ENCODE peak calls at places on chromosome X, in four cellular contexts. X, U, H and L are unnamed samples.
A peak's percentile ranks its signal among the peaks of the same experiment; 100 is the strongest.

GRCh38 chrX:148601034-148601433 is 100.6 kb downstream of the AFF2 start:
- DNase-seq in X (no peak), U (no peak), H (no peak), L (peak; percentile 59)

GRCh38 chrX:19864736-19865135 is 22.7 kb downstream of the SH3KBP1 start:
- DNase-seq in X (no peak), U (no peak), H (no peak), L (no peak)

GRCh38 chrX:49230500-49231232 is 2.5 kb downstream of the CACNA1F start:
- DNase-seq in X (peak; percentile 1), U (no peak), H (peak; percentile 7), L (no peak)

GRCh38 chrX:17567821-17568220 is 169.5 kb upstream of the SCML1 start:
- DNase-seq in X (no peak), U (no peak), H (no peak), L (no peak)

GRCh38 chrX:13371191-13371590 is 51.3 kb upstream of the ATXN3L start:
- DNase-seq in X (no peak), U (no peak), H (no peak), L (no peak)

GRCh38 chrX:13463608-13464007 is 105.8 kb upstream of the EGFL6 start:
- DNase-seq in X (no peak), U (no peak), H (no peak), L (peak; percentile 93)

GRCh38 chrX:20267599-20267923 is 852 bp upstream of the RPS6KA3 start:
- DNase-seq in X (no peak), U (no peak), H (no peak), L (no peak)

GRCh38 chrX:68842781-68843581 is 14.2 kb downstream of the EFNB1 start:
- DNase-seq in X (no peak), U (no peak), H (no peak), L (peak; percentile 49)

GRCh38 chrX:110066488-110067225 is 63.7 kb downstream of the TMEM164 start:
- DNase-seq in X (no peak), U (no peak), H (no peak), L (no peak)

GRCh38 chrX:15301924-15302323 is 13.5 kb downstream of the ASB11 start:
- DNase-seq in X (no peak), U (no peak), H (no peak), L (no peak)

GRCh38 chrX:46543441-46543840 is 1.8 kb downstream of the ZNF674 start:
- DNase-seq in X (no peak), U (no peak), H (no peak), L (no peak)

GRCh38 chrX:11756354-11757318 is 1.4 kb upstream of the MSL3 start:
- DNase-seq in X (no peak), U (no peak), H (no peak), L (peak; percentile 19)

GRCh38 chrX:45788315-45788714 is 587.6 kb upstream of the DIPK2B start:
- DNase-seq in X (no peak), U (no peak), H (no peak), L (peak; percentile 68)

GRCh38 chrX:154096140-154097002 is 1.1 kb downstream of the MECP2 start:
- DNase-seq in X (no peak), U (no peak), H (peak; percentile 57), L (peak; percentile 45)

GRCh38 chrX:154040307-154040756 is 20.6 kb upstream of the IRAK1 start:
- DNase-seq in X (no peak), U (no peak), H (no peak), L (peak; percentile 81)

GRCh38 chrX:123920065-123920785 is 41.3 kb upstream of the STAG2 start:
- DNase-seq in X (no peak), U (no peak), H (no peak), L (peak; percentile 91)

GRCh38 chrX:85375333-85375738 is 4.1 kb downstream of the POF1B start:
- DNase-seq in X (no peak), U (peak; percentile 30), H (no peak), L (no peak)

GRCh38 chrX:152635941-152636340 is 1.8 kb upstream of the GABRQ start:
- DNase-seq in X (no peak), U (peak; percentile 50), H (peak; percentile 12), L (peak; percentile 44)

GRCh38 chrX:11190745-11191510 is 79.8 kb downstream of the HCCS start:
- DNase-seq in X (no peak), U (no peak), H (no peak), L (no peak)

GRCh38 chrX:11446331-11446730 is 153.1 kb downstream of the AMELX start:
- DNase-seq in X (no peak), U (no peak), H (no peak), L (peak; percentile 78)